ENCODE peak calls at places on chromosomes 3 and 15, in four cellular contexts. N is neuronal stem cell, S is H1, Q is IMR-90. V is an unnamed sample.
A peak's percentile ranks its signal among the peaks of the same experiment; 100 is the strongest.

GRCh38 chr3:102159810-102160451 is 274.9 kb upstream of the ZPLD1 start:
- DNase-seq in N (no peak), Q (no peak), S (no peak), V (no peak)

GRCh38 chr15:33506781-33507180 is 196.0 kb downstream of the RYR3 start:
- DNase-seq in N (no peak), S (no peak), Q (peak; percentile 28), V (no peak)

GRCh38 chr3:41188291-41188690 is 11.0 kb upstream of the CTNNB1 start:
- DNase-seq in S (no peak), Q (no peak), N (no peak), V (no peak)

GRCh38 chr15:79872358-79873017 is 24.3 kb downstream of the MTHFS start:
- DNase-seq in Q (peak; percentile 43), S (no peak), N (no peak), V (peak; percentile 45)

GRCh38 chr3:196163687-196164493 is 47.3 kb downstream of the ZDHHC19 start:
- DNase-seq in S (no peak), Q (no peak), N (no peak), V (peak; percentile 63)

GRCh38 chr3:10417849-10418248 is 87.5 kb downstream of the ATP2B2 start:
- DNase-seq in N (no peak), Q (peak; percentile 23), S (no peak), V (no peak)

GRCh38 chr3:30600572-30600971 is 5.8 kb upstream of the TGFBR2 start:
- DNase-seq in S (no peak), N (no peak), Q (no peak), V (no peak)

GRCh38 chr3:13762931-13763330 is 116.9 kb downstream of the WNT7A start:
- DNase-seq in N (no peak), Q (no peak), S (no peak), V (no peak)

GRCh38 chr15:80822666-80823065 is 43.5 kb downstream of the CEMIP start:
- DNase-seq in S (no peak), N (no peak), Q (no peak), V (no peak)

GRCh38 chr15:86663304-86663703 is 583.6 kb downstream of the AGBL1 start:
- DNase-seq in Q (no peak), N (no peak), S (no peak), V (no peak)

GRCh38 chr3:193816656-193817311 is 223.8 kb downstream of the OPA1 start:
- DNase-seq in S (peak; percentile 51), N (peak; percentile 66), Q (peak; percentile 11), V (peak; percentile 29)

GRCh38 chr3:14549256-14549931 is 9.3 kb upstream of the GRIP2 start:
- DNase-seq in S (no peak), N (no peak), Q (peak; percentile 25), V (no peak)

GRCh38 chr15:70507772-70508351 is 255.5 kb downstream of the UACA start:
- DNase-seq in Q (peak; percentile 38), S (no peak), N (no peak), V (peak; percentile 47)

GRCh38 chr15:94470492-94470891 is 239.1 kb downstream of the MCTP2 start:
- DNase-seq in S (no peak), N (no peak), Q (no peak), V (no peak)

GRCh38 chr3:39592306-39592705 is 124.8 kb downstream of the MOBP start:
- DNase-seq in N (no peak), S (no peak), Q (no peak), V (peak; percentile 69)

GRCh38 chr15:95304874-95305271 is 1025.6 kb upstream of the NR2F2 start:
- DNase-seq in S (no peak), N (no peak), Q (no peak), V (no peak)

GRCh38 chr15:54620916-54621315 is 575.8 kb downstream of the RSL24D1 start:
- DNase-seq in S (no peak), Q (no peak), N (no peak), V (no peak)

GRCh38 chr3:46944191-46944590 is 32.4 kb downstream of the CCDC12 start:
- DNase-seq in N (no peak), S (no peak), Q (no peak), V (no peak)

GRCh38 chr3:141331370-141332318 is 36.7 kb upstream of the ZBTB38 start:
- DNase-seq in S (no peak), Q (peak; percentile 99), N (no peak), V (peak; percentile 67)

GRCh38 chr15:25691544-25692430 is 171.3 kb downstream of the ATP10A start:
- DNase-seq in Q (peak; percentile 31), S (no peak), N (no peak), V (no peak)

GRCh38 chr15:51776952-51777574 is 25.7 kb downstream of the TMOD2 start:
- DNase-seq in S (no peak), N (peak; percentile 58), Q (peak; percentile 77), V (peak; percentile 95)

GRCh38 chr3:8473990-8474389 is 27.6 kb upstream of the LMCD1 start:
- DNase-seq in Q (no peak), S (no peak), N (no peak), V (no peak)

GRCh38 chr3:153268564-153269279 is 106.7 kb downstream of the RAP2B start:
- DNase-seq in Q (no peak), S (no peak), N (no peak), V (no peak)

GRCh38 chr3:183324083-183324482 is 71.0 kb downstream of the B3GNT5 start:
- DNase-seq in N (no peak), Q (no peak), S (no peak), V (no peak)

GRCh38 chr3:3531476-3531875 is 267.8 kb upstream of the LRRN1 start:
- DNase-seq in Q (no peak), N (no peak), S (no peak), V (no peak)

GRCh38 chr15:68818671-68819450 is 1.8 kb downstream of the ANP32A start:
- DNase-seq in S (no peak), N (peak; percentile 55), Q (no peak), V (peak; percentile 41)

GRCh38 chr15:61222010-61222409 is 7.1 kb downstream of the RORA start:
- DNase-seq in Q (no peak), N (no peak), S (no peak), V (no peak)

GRCh38 chr3:5186854-5187151 is 704 bp upstream of the EDEM1 start:
- DNase-seq in N (no peak), S (no peak), Q (peak; percentile 44), V (no peak)

GRCh38 chr3:5186089-5186853 is 1.2 kb upstream of the EDEM1 start:
- DNase-seq in Q (no peak), N (no peak), S (no peak), V (peak; percentile 37)

GRCh38 chr3:5187920-5188418 is 462 bp downstream of the EDEM1 start:
- DNase-seq in Q (peak; percentile 24), S (no peak), N (no peak), V (peak; percentile 54)

GRCh38 chr3:5188419-5189405 is 1.2 kb downstream of the EDEM1 start:
- DNase-seq in N (peak; percentile 15), S (no peak), Q (peak; percentile 17), V (peak; percentile 54)

GRCh38 chr3:5187152-5187919 is at the start of gene EDEM1:
- DNase-seq in Q (peak; percentile 94), N (peak; percentile 91), S (peak; percentile 66), V (peak; percentile 94)
- H3K23ac ChIP-seq in Q (peak within 1 kb of the TSS; percentile 90), N (peak within 1 kb of the TSS; percentile 90), S (no peak within 1 kb of the TSS), V (no peak within 1 kb of the TSS)

GRCh38 chr3:129597087-129597791 is 9.2 kb downstream of the PLXND1 start:
- DNase-seq in Q (peak; percentile 36), S (no peak), N (no peak), V (no peak)

GRCh38 chr3:129599607-129600006 is 6.9 kb downstream of the PLXND1 start:
- DNase-seq in N (no peak), Q (peak; percentile 82), S (peak; percentile 63), V (peak; percentile 64)

GRCh38 chr3:129599073-129599472 is 7.4 kb downstream of the PLXND1 start:
- DNase-seq in N (no peak), Q (no peak), S (no peak), V (peak; percentile 29)

GRCh38 chr3:129597792-129598381 is 8.6 kb downstream of the PLXND1 start:
- DNase-seq in S (no peak), Q (peak; percentile 50), N (no peak), V (peak; percentile 98)

GRCh38 chr3:129598484-129598883 is 8.0 kb downstream of the PLXND1 start:
- DNase-seq in Q (no peak), N (no peak), S (no peak), V (no peak)
- H2AFZ ChIP-seq in Q (peak overlapping the region; percentile 82), N (no peak overlapping the region), S (no peak overlapping the region), V (no peak overlapping the region)

GRCh38 chr3:170725285-170725731 is 139.4 kb upstream of the SLC7A14 start:
- DNase-seq in S (no peak), N (no peak), Q (peak; percentile 54), V (no peak)
- H2AK5ac ChIP-seq in S (no peak overlapping the region), N (no peak overlapping the region), Q (peak overlapping the region; percentile 87), V (no peak overlapping the region)

GRCh38 chr15:49059491-49059890 is 13.2 kb upstream of the SECISBP2L start:
- DNase-seq in Q (no peak), S (no peak), N (no peak), V (no peak)
- H3K23ac ChIP-seq in Q (no peak overlapping the region), S (no peak overlapping the region), N (no peak overlapping the region), V (no peak overlapping the region)

GRCh38 chr3:58349792-58350626 is 17.3 kb downstream of the PXK start:
- DNase-seq in S (no peak), Q (no peak), N (no peak), V (peak; percentile 33)
- H2AFZ ChIP-seq in S (no peak overlapping the region), Q (peak overlapping the region; percentile 19), N (no peak overlapping the region), V (no peak overlapping the region)

DNA sequence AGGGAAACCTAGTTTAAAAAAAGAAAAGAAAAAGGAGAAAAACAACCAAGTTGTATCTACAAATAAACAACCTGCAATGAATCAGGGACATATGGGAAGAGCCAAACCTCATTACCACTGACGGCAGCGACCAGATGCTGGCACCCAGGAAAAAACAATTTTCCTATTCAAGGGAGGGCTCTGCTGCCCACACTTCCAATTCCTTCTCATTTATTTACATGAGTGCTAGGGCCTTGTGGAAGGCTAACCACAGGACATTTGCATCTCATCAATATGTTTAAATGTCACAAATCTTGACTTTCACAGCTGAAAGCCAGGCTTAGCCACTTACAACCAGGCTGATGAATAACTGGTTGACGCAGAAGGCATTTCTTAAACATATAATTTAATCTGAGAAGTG is 36.0 kb downstream of the RFTN1 start:
- DNase-seq in N (no peak), Q (peak; percentile 49), S (no peak), V (no peak)
- H2AK5ac ChIP-seq in N (no peak overlapping the region), Q (peak overlapping the region; percentile 71), S (no peak overlapping the region), V (no peak overlapping the region)

V was measured in trophoblast cell.